ENCODE peak calls at places on chromosomes 16 and 17, in eight cellular contexts. V, M, U, N, D, R, C and E are unnamed samples. For H3K4me1, the result is how much of the 10 kb centered on the place peaks cover.

GRCh38 chr17:49360796-49361128 is 1.3 kb downstream of the ZNF652 start:
- DNase-seq in V (no peak), C (no peak), M (peak), D (no peak), U (no peak), N (no peak), R (no peak), E (no peak)

GRCh38 chr16:31568577-31569359 is 41.1 kb downstream of the AHSP start:
- DNase-seq in U (no peak), C (no peak), R (no peak), N (no peak), V (peak), D (peak), M (no peak), E (no peak)

GRCh38 chr16:27269300-27270150 is 953 bp upstream of the NSMCE1 start:
- DNase-seq in R (no peak), M (no peak), U (no peak), N (no peak), D (no peak), C (no peak), V (no peak), E (no peak)

GRCh38 chr16:88816736-88817535 is 5.2 kb upstream of the APRT start:
- DNase-seq in D (no peak), R (no peak), U (no peak), M (no peak), N (no peak), V (no peak), C (no peak), E (no peak)

GRCh38 chr16:57929250-57929649 is 41.7 kb downstream of the CNGB1 start:
- DNase-seq in D (no peak), U (no peak), M (no peak), C (no peak), V (no peak), N (no peak), R (no peak), E (no peak)

GRCh38 chr17:18259621-18260331 is 686 bp upstream of the MIEF2 start:
- DNase-seq in U (no peak), M (no peak), D (no peak), V (no peak), C (no peak), N (no peak), R (no peak), E (no peak)

GRCh38 chr16:89040861-89041570 is 52.6 kb upstream of the ACSF3 start:
- DNase-seq in M (peak), V (peak), U (no peak), N (no peak), D (peak), C (no peak), R (no peak), E (no peak)

GRCh38 chr17:77875051-77875780 is 83.3 kb upstream of the TNRC6C start:
- DNase-seq in D (no peak), U (no peak), V (no peak), C (no peak), N (no peak), R (no peak), M (no peak), E (no peak)

GRCh38 chr17:4806420-4806769 is 557 bp upstream of the PLD2 start:
- DNase-seq in C (no peak), M (no peak), R (peak), D (no peak), U (no peak), V (no peak), N (no peak), E (no peak)

GRCh38 chr17:83152745-83153611 is 73.6 kb downstream of the METRNL start:
- DNase-seq in V (no peak), M (peak), C (no peak), R (peak), D (peak), U (peak), N (peak), E (no peak)

GRCh38 chr17:83151056-83151441 is 71.6 kb downstream of the METRNL start:
- DNase-seq in D (no peak), C (no peak), N (peak), R (no peak), M (peak), U (no peak), V (no peak), E (no peak)

GRCh38 chr17:83151442-83152220 is 72.2 kb downstream of the METRNL start:
- DNase-seq in D (no peak), U (peak), C (no peak), V (no peak), R (peak), N (no peak), M (peak), E (peak)

GRCh38 chr17:83153681-83154310 is 74.4 kb downstream of the METRNL start:
- DNase-seq in M (peak), N (no peak), V (no peak), R (peak), U (peak), D (no peak), C (no peak), E (no peak)

GRCh38 chr17:83152221-83152744 is 72.9 kb downstream of the METRNL start:
- DNase-seq in D (no peak), U (peak), V (no peak), R (peak), N (no peak), M (no peak), C (no peak), E (no peak)
- H3K4me1 ChIP-seq in D (under half), U (under half), V (under half), R (under half), N (under half), M (under half), C (under half), E (under half)

DNA sequence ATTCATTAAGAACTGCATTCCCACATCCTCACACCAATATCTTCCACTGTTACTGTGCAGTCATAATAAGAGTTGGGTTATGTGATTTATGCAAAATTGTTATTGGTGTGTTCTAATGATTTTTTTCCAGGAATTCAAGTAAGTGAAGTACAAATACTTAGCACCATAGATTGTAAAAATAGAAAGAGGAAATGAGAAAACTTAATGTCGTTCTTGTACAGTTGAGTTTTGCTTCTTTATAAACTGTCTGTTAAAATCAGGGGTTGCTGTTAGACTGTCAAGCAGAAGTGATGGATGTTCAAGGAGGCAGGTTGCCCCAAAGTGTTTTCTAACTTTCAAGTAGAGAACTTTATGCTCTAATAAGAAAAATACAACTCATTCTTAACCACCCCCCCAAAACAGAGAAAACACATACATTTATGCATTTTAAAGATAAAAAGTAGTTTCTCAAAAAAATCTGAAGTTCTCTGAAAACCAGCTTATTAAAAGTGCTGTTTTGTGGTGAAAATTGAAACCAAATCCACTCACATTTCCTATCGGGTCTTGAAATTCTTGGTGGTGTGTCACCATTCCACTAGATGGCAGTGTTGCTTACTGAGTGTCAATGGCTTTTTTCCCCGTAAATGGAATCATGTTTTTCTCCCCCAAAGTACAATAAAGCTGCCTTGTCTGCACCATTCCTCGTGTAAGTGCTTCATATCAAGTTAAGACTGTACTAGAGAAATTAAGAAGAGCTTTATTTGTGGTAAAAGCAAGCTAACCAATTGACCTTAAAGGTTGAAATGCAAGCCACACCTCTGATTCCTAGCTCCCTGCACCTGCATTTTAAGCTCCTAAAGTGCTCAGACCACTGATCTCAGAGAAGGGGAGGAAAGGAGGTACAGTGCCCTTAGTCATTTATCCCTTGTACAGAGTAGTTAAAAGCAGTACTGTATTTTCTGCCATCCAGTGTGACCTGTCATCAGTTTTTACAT is 4.7 kb upstream of the IGSF6 start:
- DNase-seq in M (no peak), R (no peak), U (peak), N (peak), C (peak), D (no peak), V (no peak), E (no peak)
- H3K4me1 ChIP-seq in M (half or more), R (under half), U (under half), N (under half), C (under half), D (under half), V (under half), E (under half)

DNA sequence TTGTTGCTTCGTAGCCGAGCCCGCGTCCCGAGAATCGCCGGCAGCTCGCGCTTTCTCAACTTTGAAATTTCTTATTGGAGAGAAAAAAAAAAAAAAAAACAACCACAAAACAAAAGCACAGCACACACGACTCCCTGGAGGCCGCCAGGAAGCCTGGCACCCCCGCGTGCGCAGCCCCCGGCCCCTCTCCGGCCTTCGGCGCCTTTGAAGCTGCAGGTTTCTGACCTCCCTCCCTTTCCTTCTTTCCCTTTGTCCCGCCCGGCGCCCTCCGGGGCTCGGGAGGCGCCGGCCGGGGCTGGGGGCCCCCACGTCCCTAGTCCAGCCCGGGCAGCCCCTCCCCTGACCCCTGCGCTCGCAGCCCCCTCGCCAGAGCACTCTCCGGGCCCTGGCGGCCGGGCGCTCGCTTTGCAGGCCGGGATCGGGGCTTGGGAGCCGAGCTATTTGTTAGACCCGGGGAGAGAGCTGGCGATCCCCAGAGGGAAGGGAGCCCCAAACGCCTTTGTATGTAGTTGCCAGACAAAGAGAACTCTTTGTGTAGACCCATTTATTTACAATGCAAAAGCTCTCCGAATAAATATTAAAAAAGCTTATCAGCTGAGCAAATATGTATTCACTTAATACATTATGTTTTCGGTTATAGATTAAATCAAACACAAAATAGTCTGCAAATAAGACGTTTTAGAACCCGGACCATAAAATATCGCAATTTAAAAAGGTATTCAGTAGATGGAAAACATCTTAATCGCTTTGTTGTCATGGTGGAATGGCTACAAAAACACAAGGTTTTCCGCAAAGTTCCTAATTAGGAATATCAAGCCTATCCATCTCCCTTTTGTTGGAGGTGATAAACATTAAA is 2.3 kb downstream of the BAHCC1 start:
- DNase-seq in V (no peak), M (no peak), D (no peak), R (no peak), U (no peak), C (no peak), N (no peak), E (no peak)
- H3K4me1 ChIP-seq in V (under half), M (half or more), D (under half), R (half or more), U (under half), C (half or more), N (under half), E (under half)

DNA sequence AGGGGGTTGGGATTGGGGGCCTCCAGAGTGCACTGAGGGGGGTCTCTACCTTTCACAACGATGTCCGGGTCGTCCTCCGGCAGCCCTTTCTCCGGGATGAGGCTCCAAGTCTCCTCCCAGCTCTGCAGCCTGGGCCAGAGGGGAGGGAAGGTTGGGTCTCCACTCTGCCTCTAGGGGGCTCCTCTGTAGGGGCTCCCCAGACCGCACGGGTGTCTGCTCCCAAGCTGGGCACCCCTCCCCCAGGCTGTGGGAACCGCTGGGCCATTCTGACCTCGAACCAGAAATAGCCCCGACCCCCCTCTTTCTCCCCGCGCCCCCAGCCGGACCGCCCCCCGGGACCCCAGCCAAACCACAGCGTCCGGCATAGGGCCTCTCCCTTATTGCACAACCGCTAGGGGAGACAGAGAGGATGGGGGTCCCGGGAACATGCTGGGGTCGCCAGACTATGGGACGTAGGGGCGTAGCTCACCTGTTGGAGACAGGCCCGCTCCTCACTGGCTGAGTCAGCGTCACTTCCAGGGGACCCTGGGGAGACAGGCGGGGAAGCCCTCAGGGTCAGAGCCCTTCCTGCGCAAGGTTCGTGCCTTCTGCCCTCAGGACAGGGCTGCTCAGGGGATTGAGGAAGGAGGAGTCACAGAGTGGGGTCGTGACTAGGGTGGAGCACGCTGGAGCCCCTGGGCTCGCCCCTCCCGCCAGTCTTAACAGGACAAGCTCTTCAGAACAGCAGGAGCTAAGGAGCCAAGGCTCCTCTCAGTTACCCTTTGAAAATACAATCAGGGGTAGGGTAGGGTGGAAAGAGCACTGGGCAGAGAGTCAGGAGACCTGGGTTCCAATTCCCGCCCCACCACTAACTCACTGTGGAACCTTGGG is 2.7 kb downstream of the PLEKHH3 start:
- DNase-seq in M (no peak), V (peak), D (peak), C (no peak), R (no peak), N (no peak), U (peak), E (peak)
- H3K4me1 ChIP-seq in M (half or more), V (half or more), D (under half), C (half or more), R (half or more), N (under half), U (under half), E (half or more)

GRCh38 chr16:81467815-81468214 is 23.2 kb downstream of the CMIP start:
- DNase-seq in M (no peak), D (no peak), R (no peak), U (no peak), N (no peak), V (no peak), C (no peak), E (no peak)
- H3K4me1 ChIP-seq in M (half or more), D (under half), R (under half), U (half or more), N (under half), V (half or more), C (half or more), E (under half)